ENCODE peak calls at places on chromosomes 6 and 20, in five cellular contexts. E is cardiac muscle cell; H is stomach; K is RWPE2; J is effector memory CD4-positive, alpha-beta T cell. W is an unnamed sample.

GRCh38 chr6:83574783-83575182 is 62.4 kb downstream of the PRSS35 start:
- DNase-seq in E (no peak), K (no peak), H (no peak), J (no peak), W (no peak)

GRCh38 chr6:158923801-158924498 is 76.1 kb downstream of the RSPH3 start:
- DNase-seq in K (no peak), J (no peak), H (no peak), E (no peak), W (no peak)

GRCh38 chr20:1420066-1420465 is 27.2 kb upstream of the FKBP1A start:
- DNase-seq in H (no peak), J (no peak), K (no peak), E (no peak), W (no peak)

GRCh38 chr6:111423055-111423633 is 59.9 kb downstream of the REV3L start:
- DNase-seq in H (no peak), J (no peak), E (no peak), K (no peak), W (no peak)

GRCh38 chr6:95686858-95687257 is 109.5 kb downstream of the MANEA start:
- DNase-seq in H (no peak), E (no peak), J (no peak), K (no peak), W (no peak)

GRCh38 chr6:22657341-22657985 is 88.1 kb downstream of the HDGFL1 start:
- DNase-seq in K (no peak), E (peak; percentile 21), J (no peak), H (no peak), W (no peak)

GRCh38 chr6:26199057-26199772 is 112.0 kb downstream of the HFE start:
- DNase-seq in J (peak; percentile 58), E (peak; percentile 96), H (peak; percentile 68), K (no peak), W (peak; percentile 56)

GRCh38 chr6:33815854-33816253 is 12.1 kb upstream of the MLN start:
- DNase-seq in K (no peak), J (no peak), E (peak; percentile 40), H (no peak), W (no peak)

GRCh38 chr6:138103876-138104275 is 3.3 kb downstream of the PERP start:
- DNase-seq in H (no peak), E (no peak), J (no peak), K (no peak), W (no peak)

GRCh38 chr20:17835941-17836861 is 132.4 kb downstream of the SNX5 start:
- DNase-seq in H (no peak), J (no peak), E (peak; percentile 99), K (no peak), W (no peak)

GRCh38 chr6:40419377-40419776 is 167.8 kb downstream of the LRFN2 start:
- DNase-seq in E (peak; percentile 33), K (peak; percentile 22), J (no peak), H (no peak), W (no peak)

GRCh38 chr20:53735536-53736050 is 142.0 kb upstream of the ZNF217 start:
- DNase-seq in H (no peak), J (no peak), E (peak; percentile 93), K (peak; percentile 95), W (no peak)

GRCh38 chr6:139882234-139882633 is 507.8 kb upstream of the CITED2 start:
- DNase-seq in K (no peak), J (no peak), H (no peak), E (peak; percentile 39), W (no peak)

GRCh38 chr6:95109212-95109611 is 468.1 kb upstream of the MANEA start:
- DNase-seq in K (no peak), J (no peak), E (no peak), H (no peak), W (no peak)

GRCh38 chr6:484086-484728 is 92.7 kb downstream of the IRF4 start:
- DNase-seq in J (no peak), H (no peak), K (no peak), E (peak; percentile 15), W (no peak)

GRCh38 chr6:119036076-119036475 is 42.4 kb downstream of the FAM184A start:
- DNase-seq in J (no peak), E (no peak), K (no peak), H (no peak), W (no peak)

GRCh38 chr6:86723729-86724128 is 213.6 kb upstream of the HTR1E start:
- DNase-seq in J (no peak), H (no peak), E (no peak), K (no peak), W (no peak)

GRCh38 chr6:74250161-74250560 is 554.2 kb downstream of the CD109 start:
- DNase-seq in J (no peak), K (no peak), H (no peak), E (peak; percentile 5), W (no peak)

GRCh38 chr6:109008537-109008950 is 86.1 kb downstream of the SESN1 start:
- DNase-seq in E (peak; percentile 52), H (no peak), J (no peak), K (no peak), W (no peak)

GRCh38 chr6:118581489-118581959 is 33.4 kb downstream of the PLN start:
- DNase-seq in H (peak; percentile 42), J (no peak), E (peak; percentile 81), K (no peak), W (no peak)

GRCh38 chr20:10654630-10655029 is 19.2 kb downstream of the JAG1 start:
- DNase-seq in E (no peak), H (peak; percentile 46), J (no peak), K (no peak), W (no peak)

GRCh38 chr20:37519508-37520416 is 1.3 kb upstream of the NNAT start:
- DNase-seq in J (no peak), E (no peak), K (peak; percentile 83), H (peak; percentile 22), W (no peak)

GRCh38 chr20:856361-856775 is 22.9 kb downstream of the FAM110A start:
- DNase-seq in J (no peak), H (no peak), K (peak; percentile 99), E (peak; percentile 73), W (peak; percentile 57)

GRCh38 chr6:165967768-165968408 is 199.8 kb downstream of the TBXT start:
- DNase-seq in K (no peak), J (no peak), H (no peak), E (no peak), W (no peak)

GRCh38 chr6:18412073-18412472 is 24.9 kb downstream of the RNF144B start:
- DNase-seq in E (no peak), H (no peak), K (no peak), J (no peak), W (no peak)

GRCh38 chr6:128131566-128131965 is 230.7 kb upstream of the THEMIS start:
- DNase-seq in H (no peak), J (no peak), K (no peak), E (no peak), W (no peak)

GRCh38 chr6:107140581-107140980 is 25.3 kb upstream of the BEND3 start:
- DNase-seq in E (no peak), H (no peak), K (no peak), J (no peak), W (no peak)

GRCh38 chr6:22036267-22036666 is 260.6 kb downstream of the PRL start:
- DNase-seq in E (peak; percentile 6), H (no peak), K (peak; percentile 68), J (no peak), W (no peak)

GRCh38 chr6:33073431-33073871 is at the start of gene HLA-DPA1:
- DNase-seq in K (no peak), H (peak; percentile 63), E (peak; percentile 44), J (peak; percentile 24), W (peak; percentile 39)

GRCh38 chr6:3869632-3870527 is 20.7 kb downstream of the FAM50B start:
- DNase-seq in J (no peak), E (no peak), K (no peak), H (peak; percentile 65), W (no peak)

GRCh38 chr6:3870528-3870925 is 21.4 kb downstream of the FAM50B start:
- DNase-seq in E (no peak), K (no peak), H (no peak), J (no peak), W (no peak)

GRCh38 chr6:3869284-3869631 is 20.1 kb downstream of the FAM50B start:
- DNase-seq in H (no peak), J (no peak), E (no peak), K (no peak), W (no peak)

GRCh38 chr6:3867616-3868502 is 18.7 kb downstream of the FAM50B start:
- DNase-seq in J (no peak), E (peak; percentile 48), K (no peak), H (no peak), W (no peak)

GRCh38 chr6:3868544-3868943 is 19.4 kb downstream of the FAM50B start:
- DNase-seq in J (no peak), K (no peak), H (no peak), E (peak; percentile 57), W (no peak)
- H3K27ac ChIP-seq in J (no peak overlapping the region), K (no peak overlapping the region), H (no peak overlapping the region), E (no peak overlapping the region), W (no peak overlapping the region)

DNA sequence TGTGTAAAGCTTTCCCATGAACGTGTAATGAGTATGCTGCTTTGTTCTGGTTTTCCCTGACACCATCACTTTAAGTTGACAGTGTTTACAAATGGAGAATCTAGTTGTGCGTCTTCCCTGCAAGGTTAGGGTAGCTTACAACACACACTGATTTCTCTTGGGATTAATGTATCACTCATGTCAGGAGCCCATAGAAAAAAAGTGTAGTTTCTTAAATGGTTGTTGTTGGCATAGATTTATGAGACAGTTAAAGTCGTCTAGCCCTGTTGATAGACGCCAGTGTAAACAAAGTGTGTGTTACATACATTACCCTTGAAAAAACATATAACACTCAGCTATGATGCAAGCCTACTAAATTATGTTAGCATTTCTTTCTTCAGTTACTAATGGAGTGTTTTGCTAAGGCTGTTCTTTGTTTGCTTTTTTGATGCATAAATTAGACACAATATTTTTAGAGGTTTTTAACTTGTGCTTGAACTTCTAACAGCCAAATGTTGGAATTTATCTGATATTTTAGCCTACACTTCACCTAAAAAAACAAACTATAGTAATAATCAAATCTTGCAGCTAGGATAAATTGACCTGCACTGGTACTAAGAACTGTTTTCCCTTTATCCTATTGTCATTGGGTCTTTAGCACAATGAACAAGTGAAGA is 88.6 kb downstream of the RNF217 start:
- DNase-seq in H (no peak), E (no peak), J (no peak), K (no peak), W (no peak)
- H3K4me1 ChIP-seq in H (no peaks in the 10 kb centered on the region), E (no peaks in the 10 kb centered on the region), J (no peaks in the 10 kb centered on the region), K (peaks cover 47% of the 10 kb centered on the region), W (no peaks in the 10 kb centered on the region)

GRCh38 chr6:80638222-80639055 is 532.0 kb downstream of the BCKDHB start:
- DNase-seq in K (peak; percentile 57), H (peak; percentile 53), E (peak; percentile 90), J (no peak), W (no peak)

GRCh38 chr6:80641591-80641990 is 535.1 kb downstream of the BCKDHB start:
- DNase-seq in H (no peak), J (no peak), K (no peak), E (no peak), W (no peak)

GRCh38 chr6:80637312-80637711 is 530.8 kb downstream of the BCKDHB start:
- DNase-seq in K (no peak), E (peak; percentile 46), H (no peak), J (no peak), W (no peak)

GRCh38 chr6:80640176-80640575 is 533.7 kb downstream of the BCKDHB start:
- DNase-seq in E (peak; percentile 10), H (no peak), K (no peak), J (no peak), W (no peak)

GRCh38 chr6:80639243-80639642 is 532.8 kb downstream of the BCKDHB start:
- DNase-seq in E (no peak), J (no peak), H (no peak), K (no peak), W (no peak)
- H3K27ac ChIP-seq in E (no peak overlapping the region), J (no peak overlapping the region), H (peak overlapping the region; percentile 56), K (peak overlapping the region; percentile 57), W (no peak overlapping the region)

GRCh38 chr6:113636357-113636824 is 220.8 kb upstream of the MARCKS start:
- DNase-seq in J (no peak), H (no peak), K (no peak), E (peak; percentile 31), W (no peak)
- H3K4me1 ChIP-seq in J (no peaks in the 10 kb centered on the region), H (peaks cover 15% of the 10 kb centered on the region), K (peaks cover 23% of the 10 kb centered on the region), E (peaks cover 12% of the 10 kb centered on the region), W (no peaks in the 10 kb centered on the region)

W was measured in CD8-positive, alpha-beta T cell.